ENCODE peak calls at places on chromosomes 11 and 22, in four cellular contexts. Q, M, A and T are unnamed samples.

GRCh38 chr22:20000246-20001081 is 16.2 kb downstream of the ARVCF start:
- DNase-seq in Q (peak), M (no peak), A (no peak), T (peak)

GRCh38 chr22:29006346-29006745 is 55.3 kb downstream of the C22orf31 start:
- DNase-seq in Q (no peak), M (no peak), A (no peak), T (no peak)

GRCh38 chr11:85772700-85773099 is 38.2 kb downstream of the SYTL2 start:
- DNase-seq in Q (no peak), M (no peak), A (no peak), T (no peak)

GRCh38 chr11:73382747-73383146 is 6.5 kb downstream of the RELT start:
- DNase-seq in Q (no peak), M (no peak), A (no peak), T (no peak)

GRCh38 chr11:94877446-94878200 is 95.7 kb downstream of the CWC15 start:
- DNase-seq in Q (no peak), M (no peak), A (no peak), T (no peak)

GRCh38 chr11:36141161-36141560 is 148.1 kb downstream of the COMMD9 start:
- DNase-seq in Q (no peak), M (no peak), A (no peak), T (no peak)

GRCh38 chr11:44311339-44312261 is 1.7 kb upstream of the ALX4 start:
- DNase-seq in Q (no peak), M (no peak), A (no peak), T (no peak)

GRCh38 chr22:43402128-43402527 is 9.7 kb upstream of the MPPED1 start:
- DNase-seq in Q (no peak), M (no peak), A (no peak), T (no peak)

GRCh38 chr11:111602865-111603632 is 800 bp downstream of the SIK2 start:
- DNase-seq in Q (no peak), M (no peak), A (no peak), T (peak)

GRCh38 chr11:34625576-34625975 is 4.7 kb downstream of the EHF start:
- DNase-seq in Q (no peak), M (no peak), A (no peak), T (no peak)

GRCh38 chr22:22167791-22168189 is 76.8 kb upstream of the VPREB1 start:
- DNase-seq in Q (no peak), M (no peak), A (no peak), T (no peak)

GRCh38 chr11:70610561-70610960 is 212.2 kb downstream of the CTTN start:
- DNase-seq in Q (no peak), M (no peak), A (no peak), T (no peak)

GRCh38 chr11:100639140-100639539 is 47.9 kb upstream of the ARHGAP42 start:
- DNase-seq in Q (no peak), M (no peak), A (no peak), T (no peak)

GRCh38 chr22:41512421-41513194 is 31.7 kb downstream of the POLR3H start:
- DNase-seq in Q (peak), M (no peak), A (peak), T (peak)

GRCh38 chr11:78742430-78742829 is 167.8 kb upstream of the NARS2 start:
- DNase-seq in Q (no peak), M (no peak), A (no peak), T (no peak)

GRCh38 chr11:111540921-111541208 is 345 bp downstream of the LAYN start:
- DNase-seq in Q (no peak), M (no peak), A (no peak), T (no peak)

GRCh38 chr11:12502041-12502440 is 124.7 kb downstream of the PARVA start:
- DNase-seq in Q (no peak), M (no peak), A (no peak), T (no peak)

GRCh38 chr22:43424865-43425630 is 13.2 kb downstream of the MPPED1 start:
- DNase-seq in Q (no peak), M (no peak), A (no peak), T (no peak)

GRCh38 chr11:64242920-64243854 is 2.3 kb downstream of the FKBP2 start:
- DNase-seq in Q (no peak), M (no peak), A (no peak), T (no peak)

GRCh38 chr11:45337583-45338360 is 51.6 kb upstream of the SYT13 start:
- DNase-seq in Q (no peak), M (no peak), A (no peak), T (no peak)

GRCh38 chr11:69194396-69194795 is 38.7 kb downstream of the SMIM38 start:
- DNase-seq in Q (no peak), M (no peak), A (no peak), T (no peak)

GRCh38 chr22:24118689-24119384 is 62.5 kb upstream of the SUSD2 start:
- DNase-seq in Q (no peak), M (no peak), A (no peak), T (no peak)

GRCh38 chr11:120130991-120131760 is 6.7 kb downstream of the TRIM29 start:
- DNase-seq in Q (no peak), M (no peak), A (no peak), T (no peak)

GRCh38 chr11:73383249-73384126 is 7.3 kb downstream of the RELT start:
- DNase-seq in Q (no peak), M (no peak), A (no peak), T (no peak)

GRCh38 chr11:68750197-68750987 is 928 bp downstream of the TESMIN start:
- DNase-seq in Q (no peak), M (peak), A (no peak), T (no peak)

GRCh38 chr11:120554771-120555432 is 43.4 kb downstream of the GRIK4 start:
- DNase-seq in Q (no peak), M (no peak), A (no peak), T (no peak)

GRCh38 chr11:19935507-19935906 is 222.9 kb downstream of the NAV2 start:
- DNase-seq in Q (no peak), M (peak), A (no peak), T (peak)

GRCh38 chr11:8019671-8020597 is 32.8 kb downstream of the EIF3F start:
- DNase-seq in Q (no peak), M (no peak), A (no peak), T (no peak)

GRCh38 chr11:77203901-77204755 is 76.1 kb downstream of the MYO7A start:
- DNase-seq in Q (no peak), M (no peak), A (no peak), T (no peak)

GRCh38 chr11:64838600-64839334 is 5.7 kb downstream of the CDC42BPG start:
- DNase-seq in Q (no peak), M (no peak), A (no peak), T (no peak)

GRCh38 chr11:130650456-130651068 is 202.1 kb downstream of the ADAMTS15 start:
- DNase-seq in Q (no peak), M (no peak), A (no peak), T (no peak)

GRCh38 chr11:77115181-77115611 is 12.6 kb downstream of the OMP start:
- DNase-seq in Q (no peak), M (no peak), A (no peak), T (no peak)

GRCh38 chr11:60854140-60854846 is 1.5 kb downstream of the PTGDR2 start:
- DNase-seq in Q (no peak), M (no peak), A (no peak), T (no peak)

GRCh38 chr22:38467904-38468760 is at the start of gene KDELR3:
- DNase-seq in Q (no peak), M (no peak), A (peak), T (no peak)

GRCh38 chr11:61917357-61918109 is at the start of gene RAB3IL1:
- DNase-seq in Q (no peak), M (no peak), A (no peak), T (peak)

GRCh38 chr11:77184136-77184860 is 56.3 kb downstream of the MYO7A start:
- DNase-seq in Q (no peak), M (no peak), A (no peak), T (no peak)

GRCh38 chr11:125398994-125399638 is 96.9 kb downstream of the FEZ1 start:
- DNase-seq in Q (no peak), M (no peak), A (no peak), T (no peak)

GRCh38 chr22:48276933-48277867 is 1514.8 kb downstream of the TBC1D22A start:
- DNase-seq in Q (no peak), M (no peak), A (no peak), T (no peak)

DNA sequence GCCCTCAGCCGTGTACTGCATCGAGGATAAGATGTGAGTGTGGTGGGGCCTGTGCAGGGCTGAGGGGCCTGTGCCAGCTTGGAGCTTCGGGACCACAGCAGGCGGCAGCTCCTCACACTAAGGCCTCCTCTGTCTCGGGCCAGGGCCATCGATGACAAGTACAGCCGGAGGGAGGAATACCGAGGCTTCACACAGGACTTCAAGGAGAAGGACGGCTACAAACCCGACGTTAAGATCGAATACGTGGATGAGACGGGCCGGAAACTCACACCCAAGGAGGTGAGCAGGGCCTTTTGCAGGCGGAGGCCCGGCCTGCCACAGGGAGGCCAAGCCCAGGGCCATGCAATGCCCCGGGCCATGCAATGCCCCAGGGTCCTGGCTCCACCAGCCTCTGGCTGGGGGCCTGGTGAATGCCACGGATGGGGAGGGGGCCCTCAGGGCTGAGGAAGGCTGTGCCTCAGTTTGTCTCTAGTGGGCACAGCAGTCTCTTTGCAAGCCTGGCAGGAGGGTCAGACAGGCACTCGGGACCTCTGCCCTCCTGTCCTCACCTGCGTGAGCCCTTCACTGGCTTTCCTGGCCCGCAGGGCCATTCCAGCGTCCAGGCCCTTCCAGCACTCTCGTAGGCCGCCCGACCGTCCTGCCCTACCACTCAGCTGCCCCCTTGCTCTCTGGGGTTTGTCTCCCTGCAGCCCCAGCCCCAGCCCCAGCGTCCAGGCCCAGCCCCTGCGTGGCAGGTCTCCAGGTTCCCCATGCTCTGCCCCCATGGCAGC is 16.3 kb downstream of the SART1 start:
- DNase-seq in Q (no peak), M (no peak), A (no peak), T (no peak)
- TF ChIP-seq ZNF274 in Q (no peak), M (no peak), A (no peak), T (no peak)

DNA sequence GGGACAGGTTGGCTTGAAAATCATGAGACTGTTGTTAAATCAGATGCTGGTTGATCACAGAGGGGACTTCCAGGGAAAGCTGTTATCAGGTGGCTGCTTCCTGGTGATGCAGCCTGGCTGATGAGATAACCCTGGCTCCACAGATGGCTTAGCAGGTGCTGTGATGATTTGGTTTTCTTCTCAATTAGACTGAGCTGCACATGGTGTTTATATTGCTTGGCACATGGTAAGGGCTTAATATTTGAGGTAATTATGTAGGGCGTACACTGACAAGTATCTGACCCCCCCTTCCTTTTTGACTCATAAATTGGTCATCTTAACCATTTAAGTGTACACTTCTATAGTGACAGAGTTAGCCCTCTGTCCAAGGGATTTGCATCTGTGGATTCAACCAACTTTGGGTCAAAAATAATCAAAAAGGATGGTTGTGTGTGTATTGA is 7.0 kb downstream of the RPS3 start:
- DNase-seq in Q (no peak), M (no peak), A (no peak), T (no peak)
- TF ChIP-seq YY1 in Q (no peak), M (no peak), A (no peak), T (no peak)

DNA sequence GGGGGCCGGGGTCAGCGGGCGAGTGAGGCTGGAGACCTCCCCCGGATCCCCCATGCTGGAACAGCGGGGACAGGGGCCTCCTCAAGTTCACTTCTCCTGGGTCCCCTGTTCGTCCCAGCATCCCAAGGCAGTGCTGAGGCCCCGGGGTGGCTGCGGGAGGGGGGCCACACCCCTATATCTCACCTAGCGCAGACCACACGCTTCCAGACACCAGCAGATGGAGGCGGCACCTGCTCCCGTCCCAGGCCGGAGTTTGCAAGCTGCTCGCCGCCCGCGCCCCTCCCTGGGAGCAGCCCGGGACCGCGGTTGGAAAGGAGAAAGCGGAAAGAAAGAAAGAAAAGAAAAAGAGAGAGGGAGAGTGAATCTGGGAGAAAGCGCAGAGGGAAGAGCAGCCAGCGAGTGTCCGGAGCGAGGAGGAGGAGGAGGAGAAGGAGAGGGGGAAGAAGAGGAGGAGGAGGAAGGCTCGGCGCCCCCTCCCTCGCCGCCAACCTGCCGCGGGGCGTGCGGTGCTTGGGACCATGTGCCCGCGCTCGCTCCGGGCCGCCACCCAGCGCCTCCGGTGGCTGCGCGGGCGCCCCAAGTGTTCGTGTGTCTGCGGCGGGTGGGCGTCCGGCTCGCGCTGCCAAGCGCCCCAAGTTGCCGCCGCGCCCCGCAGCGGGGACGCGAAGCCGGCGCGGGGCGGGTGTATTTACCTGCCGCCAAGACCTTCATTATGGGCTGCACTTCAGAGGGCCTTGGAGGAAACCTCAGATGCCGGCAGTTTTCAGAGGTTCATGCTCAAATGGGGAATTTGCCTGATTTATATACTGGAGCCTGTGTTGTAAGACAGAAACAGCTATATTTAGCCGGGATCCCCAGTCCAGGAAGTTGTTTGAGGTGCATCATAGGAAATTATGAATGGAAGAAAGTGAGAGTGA is at the start of gene LIF:
- DNase-seq in Q (no peak), M (no peak), A (no peak), T (no peak)
- H3K9ac ChIP-seq in Q (peak), M (peak), A (peak), T (peak)

DNA sequence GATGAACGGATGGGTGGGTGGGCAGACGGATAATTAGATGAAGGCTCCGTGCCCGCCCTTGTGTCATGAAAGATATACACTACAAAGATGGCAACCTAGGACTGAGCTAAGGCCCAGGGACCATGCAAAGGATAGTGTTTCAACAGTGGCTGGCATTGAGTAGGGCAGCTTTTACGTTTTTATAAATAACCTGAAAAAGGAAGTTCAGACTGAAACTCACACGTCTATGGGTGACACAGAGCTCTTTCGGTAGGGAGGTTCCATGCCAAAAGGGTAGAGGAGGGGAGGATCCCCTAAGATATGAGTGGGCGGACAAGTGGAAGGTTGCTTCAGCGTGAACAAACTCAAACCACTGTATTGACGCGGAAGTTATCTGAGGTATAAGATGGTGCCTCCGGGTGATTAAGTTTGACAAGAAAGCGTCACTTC is 90.5 kb downstream of the UBASH3B start:
- DNase-seq in Q (no peak), M (no peak), A (no peak), T (no peak)
- TF ChIP-seq ZNF274 in Q (no peak), M (no peak), A (no peak), T (no peak)

DNA sequence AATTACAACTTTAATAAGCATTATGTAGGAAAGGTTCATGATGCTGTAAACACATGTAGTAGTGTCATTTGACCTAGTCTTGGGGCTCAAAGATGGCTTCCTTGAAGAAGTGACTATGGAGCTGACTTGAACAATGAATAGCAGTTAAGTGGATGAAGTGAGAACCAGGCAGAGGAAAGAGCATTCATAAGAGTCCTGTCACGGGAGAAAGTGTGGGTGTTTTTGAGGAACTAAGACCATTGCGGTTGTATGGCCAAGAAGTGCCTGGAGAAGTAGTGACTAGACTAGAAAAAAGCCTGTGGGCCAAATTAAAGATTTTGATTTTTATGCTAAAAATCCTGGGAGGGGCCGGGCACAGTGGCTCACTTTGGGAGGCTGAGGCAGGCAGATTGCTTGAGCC is 7.2 kb upstream of the IL18BP start:
- DNase-seq in Q (no peak), M (no peak), A (no peak), T (no peak)
- TF ChIP-seq YY1 in Q (no peak), M (no peak), A (no peak), T (no peak)

DNA sequence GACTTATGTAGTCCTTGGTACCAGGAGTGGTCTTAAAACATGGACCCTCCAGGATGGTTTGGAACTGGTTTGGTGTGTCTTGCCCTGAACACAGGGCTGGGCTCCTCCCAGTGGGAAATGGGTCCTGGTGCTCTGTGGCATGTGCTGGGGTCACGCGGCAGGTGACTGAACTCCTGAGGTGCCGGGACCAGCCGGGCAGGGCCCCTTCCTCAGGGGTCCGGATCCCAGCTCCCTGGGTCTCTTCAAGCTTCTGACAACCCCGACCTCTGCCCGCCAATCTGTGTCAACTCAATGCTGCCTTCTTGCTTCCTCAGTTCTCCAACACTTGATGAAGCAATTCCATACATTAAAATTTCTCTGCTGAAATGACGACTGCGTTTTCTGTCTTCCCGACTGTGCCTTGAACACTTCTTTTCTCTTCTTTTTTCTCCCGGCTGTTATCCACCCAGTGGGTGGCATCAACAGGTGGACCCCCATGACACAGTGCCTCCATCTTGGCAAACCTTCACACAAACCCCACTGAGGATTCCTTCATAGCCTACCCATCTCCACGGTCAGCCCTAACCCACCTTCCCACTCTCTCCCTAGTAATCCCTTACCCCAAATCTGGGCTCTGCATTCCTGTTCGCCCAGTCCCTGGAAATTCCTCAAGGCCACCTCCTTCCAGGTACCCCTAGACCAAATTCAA is 4.4 kb downstream of the IFT27 start:
- DNase-seq in Q (no peak), M (no peak), A (no peak), T (no peak)
- H3K9ac ChIP-seq in Q (no peak), M (no peak), A (no peak), T (no peak)